ENCODE peak calls at places on chromosomes 3 and 15, in eight cellular contexts. One of them, this sample, is unnamed.

GRCh38 chr15:25830844-25831443 is 32.2 kb downstream of the ATP10A start:
- DNase-seq in choroid plexus epithelial cell: peak; percentile 15
- DNase-seq in progenitor cell of endocrine pancreas: no peak
- DNase-seq in psoas muscle: peak; percentile 71
- DNase-seq in omental fat pad: no peak
- DNase-seq in AG04449: peak; percentile 99
- DNase-seq in AG04450: peak; percentile 87
- DNase-seq in HCT116: no peak
- DNase-seq in this sample: no peak

GRCh38 chr15:74869372-74869725 is 3.8 kb downstream of the SCAMP2 start:
- DNase-seq in choroid plexus epithelial cell: peak; percentile 23
- DNase-seq in progenitor cell of endocrine pancreas: no peak
- DNase-seq in psoas muscle: no peak
- DNase-seq in omental fat pad: no peak
- DNase-seq in AG04449: no peak
- DNase-seq in AG04450: no peak
- DNase-seq in HCT116: no peak
- DNase-seq in this sample: no peak

GRCh38 chr15:38707802-38708671 is 143.4 kb upstream of the RASGRP1 start:
- DNase-seq in choroid plexus epithelial cell: peak; percentile 85
- DNase-seq in progenitor cell of endocrine pancreas: peak; percentile 18
- DNase-seq in psoas muscle: no peak
- DNase-seq in omental fat pad: no peak
- DNase-seq in AG04449: no peak
- DNase-seq in AG04450: no peak
- DNase-seq in HCT116: peak; percentile 53
- DNase-seq in this sample: no peak

GRCh38 chr3:160999268-160999667 is 105.9 kb downstream of the B3GALNT1 start:
- DNase-seq in choroid plexus epithelial cell: no peak
- DNase-seq in progenitor cell of endocrine pancreas: no peak
- DNase-seq in psoas muscle: no peak
- DNase-seq in omental fat pad: no peak
- DNase-seq in AG04449: no peak
- DNase-seq in AG04450: no peak
- DNase-seq in HCT116: no peak
- DNase-seq in this sample: no peak

GRCh38 chr3:129441215-129441614 is 1.2 kb downstream of the IFT122 start:
- DNase-seq in choroid plexus epithelial cell: peak; percentile 13
- DNase-seq in progenitor cell of endocrine pancreas: no peak
- DNase-seq in psoas muscle: no peak
- DNase-seq in omental fat pad: no peak
- DNase-seq in AG04449: no peak
- DNase-seq in AG04450: no peak
- DNase-seq in HCT116: no peak
- DNase-seq in this sample: no peak

GRCh38 chr3:81823882-81824395 is 62.5 kb upstream of the GBE1 start:
- DNase-seq in choroid plexus epithelial cell: no peak
- DNase-seq in progenitor cell of endocrine pancreas: no peak
- DNase-seq in psoas muscle: no peak
- DNase-seq in omental fat pad: no peak
- DNase-seq in AG04449: no peak
- DNase-seq in AG04450: no peak
- DNase-seq in HCT116: no peak
- DNase-seq in this sample: no peak

GRCh38 chr3:97968376-97968775 is 3.9 kb downstream of the RIOX2 start:
- DNase-seq in choroid plexus epithelial cell: no peak
- DNase-seq in progenitor cell of endocrine pancreas: no peak
- DNase-seq in psoas muscle: no peak
- DNase-seq in omental fat pad: no peak
- DNase-seq in AG04449: no peak
- DNase-seq in AG04450: no peak
- DNase-seq in HCT116: no peak
- DNase-seq in this sample: no peak

GRCh38 chr3:50588759-50589433 is 19.6 kb downstream of the HEMK1 start:
- DNase-seq in choroid plexus epithelial cell: peak; percentile 40
- DNase-seq in progenitor cell of endocrine pancreas: no peak
- DNase-seq in psoas muscle: no peak
- DNase-seq in omental fat pad: no peak
- DNase-seq in AG04449: no peak
- DNase-seq in AG04450: no peak
- DNase-seq in HCT116: no peak
- DNase-seq in this sample: no peak

GRCh38 chr3:195247086-195247862 is 23.7 kb downstream of the XXYLT1 start:
- DNase-seq in choroid plexus epithelial cell: no peak
- DNase-seq in progenitor cell of endocrine pancreas: no peak
- DNase-seq in psoas muscle: no peak
- DNase-seq in omental fat pad: no peak
- DNase-seq in AG04449: no peak
- DNase-seq in AG04450: no peak
- DNase-seq in HCT116: no peak
- DNase-seq in this sample: no peak

GRCh38 chr3:152139651-152140050 is 129.1 kb upstream of the MBNL1 start:
- DNase-seq in choroid plexus epithelial cell: no peak
- DNase-seq in progenitor cell of endocrine pancreas: no peak
- DNase-seq in psoas muscle: no peak
- DNase-seq in omental fat pad: no peak
- DNase-seq in AG04449: no peak
- DNase-seq in AG04450: no peak
- DNase-seq in HCT116: no peak
- DNase-seq in this sample: no peak

GRCh38 chr3:71862374-71863145 is 77.6 kb upstream of the PROK2 start:
- DNase-seq in choroid plexus epithelial cell: no peak
- DNase-seq in progenitor cell of endocrine pancreas: no peak
- DNase-seq in psoas muscle: no peak
- DNase-seq in omental fat pad: no peak
- DNase-seq in AG04449: no peak
- DNase-seq in AG04450: no peak
- DNase-seq in HCT116: no peak
- DNase-seq in this sample: peak; percentile 17

GRCh38 chr15:41332788-41333527 is at the start of gene NUSAP1:
- DNase-seq in choroid plexus epithelial cell: peak; percentile 46
- DNase-seq in progenitor cell of endocrine pancreas: no peak
- DNase-seq in psoas muscle: no peak
- DNase-seq in omental fat pad: no peak
- DNase-seq in AG04449: no peak
- DNase-seq in AG04450: no peak
- DNase-seq in HCT116: no peak
- DNase-seq in this sample: no peak

GRCh38 chr15:92833493-92834271 is 66.4 kb upstream of the CHD2 start:
- DNase-seq in choroid plexus epithelial cell: no peak
- DNase-seq in progenitor cell of endocrine pancreas: no peak
- DNase-seq in psoas muscle: no peak
- DNase-seq in omental fat pad: no peak
- DNase-seq in AG04449: no peak
- DNase-seq in AG04450: no peak
- DNase-seq in HCT116: no peak
- DNase-seq in this sample: no peak

GRCh38 chr3:189455009-189455408 is 176.2 kb upstream of the TP63 start:
- DNase-seq in choroid plexus epithelial cell: no peak
- DNase-seq in progenitor cell of endocrine pancreas: no peak
- DNase-seq in psoas muscle: no peak
- DNase-seq in omental fat pad: no peak
- DNase-seq in AG04449: no peak
- DNase-seq in AG04450: no peak
- DNase-seq in HCT116: no peak
- DNase-seq in this sample: no peak

GRCh38 chr15:70867911-70868467 is 14.0 kb upstream of the LARP6 start:
- DNase-seq in choroid plexus epithelial cell: peak; percentile 90
- DNase-seq in progenitor cell of endocrine pancreas: no peak
- DNase-seq in psoas muscle: peak; percentile 69
- DNase-seq in omental fat pad: no peak
- DNase-seq in AG04449: no peak
- DNase-seq in AG04450: no peak
- DNase-seq in HCT116: no peak
- DNase-seq in this sample: no peak

GRCh38 chr15:56758770-56759449 is 25.6 kb upstream of the ZNF280D start:
- DNase-seq in choroid plexus epithelial cell: peak; percentile 73
- DNase-seq in progenitor cell of endocrine pancreas: no peak
- DNase-seq in psoas muscle: no peak
- DNase-seq in omental fat pad: no peak
- DNase-seq in AG04449: no peak
- DNase-seq in AG04450: no peak
- DNase-seq in HCT116: no peak
- DNase-seq in this sample: no peak

GRCh38 chr15:94282269-94283250 is 51.2 kb downstream of the MCTP2 start:
- DNase-seq in choroid plexus epithelial cell: peak; percentile 36
- DNase-seq in progenitor cell of endocrine pancreas: no peak
- DNase-seq in psoas muscle: no peak
- DNase-seq in omental fat pad: no peak
- DNase-seq in AG04449: no peak
- DNase-seq in AG04450: no peak
- DNase-seq in HCT116: no peak
- DNase-seq in this sample: no peak

GRCh38 chr3:30166535-30166934 is 439.9 kb upstream of the TGFBR2 start:
- DNase-seq in choroid plexus epithelial cell: no peak
- DNase-seq in progenitor cell of endocrine pancreas: no peak
- DNase-seq in psoas muscle: no peak
- DNase-seq in omental fat pad: no peak
- DNase-seq in AG04449: no peak
- DNase-seq in AG04450: no peak
- DNase-seq in HCT116: no peak
- DNase-seq in this sample: no peak

GRCh38 chr15:69863446-69863845 is 234.3 kb downstream of the TLE3 start:
- DNase-seq in choroid plexus epithelial cell: no peak
- DNase-seq in progenitor cell of endocrine pancreas: no peak
- DNase-seq in psoas muscle: no peak
- DNase-seq in omental fat pad: no peak
- DNase-seq in AG04449: no peak
- DNase-seq in AG04450: no peak
- DNase-seq in HCT116: no peak
- DNase-seq in this sample: no peak

GRCh38 chr3:134198414-134198813 is 52.2 kb downstream of the RYK start:
- DNase-seq in choroid plexus epithelial cell: no peak
- DNase-seq in progenitor cell of endocrine pancreas: no peak
- DNase-seq in psoas muscle: no peak
- DNase-seq in omental fat pad: no peak
- DNase-seq in AG04449: no peak
- DNase-seq in AG04450: no peak
- DNase-seq in HCT116: no peak
- DNase-seq in this sample: no peak
- TF ChIP-seq CTCF in choroid plexus epithelial cell: no peak
- TF ChIP-seq CTCF in progenitor cell of endocrine pancreas: no peak
- TF ChIP-seq CTCF in psoas muscle: no peak
- TF ChIP-seq CTCF in omental fat pad: no peak
- TF ChIP-seq CTCF in AG04449: no peak
- TF ChIP-seq CTCF in AG04450: no peak
- TF ChIP-seq CTCF in HCT116: no peak
- TF ChIP-seq CTCF in this sample: no peak

GRCh38 chr3:147614210-147614609 is 205.0 kb downstream of the ZIC1 start:
- DNase-seq in choroid plexus epithelial cell: peak; percentile 47
- DNase-seq in progenitor cell of endocrine pancreas: no peak
- DNase-seq in psoas muscle: no peak
- DNase-seq in omental fat pad: no peak
- DNase-seq in AG04449: no peak
- DNase-seq in AG04450: no peak
- DNase-seq in HCT116: no peak
- DNase-seq in this sample: no peak

GRCh38 chr3:147619925-147620580 is 210.9 kb downstream of the ZIC1 start:
- DNase-seq in choroid plexus epithelial cell: peak; percentile 45
- DNase-seq in progenitor cell of endocrine pancreas: no peak
- DNase-seq in psoas muscle: no peak
- DNase-seq in omental fat pad: no peak
- DNase-seq in AG04449: no peak
- DNase-seq in AG04450: no peak
- DNase-seq in HCT116: no peak
- DNase-seq in this sample: no peak

GRCh38 chr3:147613710-147614109 is 204.5 kb downstream of the ZIC1 start:
- DNase-seq in choroid plexus epithelial cell: peak; percentile 87
- DNase-seq in progenitor cell of endocrine pancreas: no peak
- DNase-seq in psoas muscle: no peak
- DNase-seq in omental fat pad: no peak
- DNase-seq in AG04449: no peak
- DNase-seq in AG04450: no peak
- DNase-seq in HCT116: no peak
- DNase-seq in this sample: no peak

GRCh38 chr3:147618636-147619035 is 209.5 kb downstream of the ZIC1 start:
- DNase-seq in choroid plexus epithelial cell: no peak
- DNase-seq in progenitor cell of endocrine pancreas: no peak
- DNase-seq in psoas muscle: no peak
- DNase-seq in omental fat pad: no peak
- DNase-seq in AG04449: no peak
- DNase-seq in AG04450: no peak
- DNase-seq in HCT116: no peak
- DNase-seq in this sample: no peak

GRCh38 chr3:147616998-147617619 is 207.9 kb downstream of the ZIC1 start:
- DNase-seq in choroid plexus epithelial cell: peak; percentile 73
- DNase-seq in progenitor cell of endocrine pancreas: no peak
- DNase-seq in psoas muscle: no peak
- DNase-seq in omental fat pad: no peak
- DNase-seq in AG04449: no peak
- DNase-seq in AG04450: no peak
- DNase-seq in HCT116: peak; percentile 12
- DNase-seq in this sample: no peak
- TF ChIP-seq CTCF in choroid plexus epithelial cell: peak; percentile 57
- TF ChIP-seq CTCF in progenitor cell of endocrine pancreas: peak; percentile 72
- TF ChIP-seq CTCF in psoas muscle: peak; percentile 61
- TF ChIP-seq CTCF in omental fat pad: no peak
- TF ChIP-seq CTCF in AG04449: no peak
- TF ChIP-seq CTCF in AG04450: peak; percentile 52
- TF ChIP-seq CTCF in HCT116: peak; percentile 76
- TF ChIP-seq CTCF in this sample: no peak

DNA sequence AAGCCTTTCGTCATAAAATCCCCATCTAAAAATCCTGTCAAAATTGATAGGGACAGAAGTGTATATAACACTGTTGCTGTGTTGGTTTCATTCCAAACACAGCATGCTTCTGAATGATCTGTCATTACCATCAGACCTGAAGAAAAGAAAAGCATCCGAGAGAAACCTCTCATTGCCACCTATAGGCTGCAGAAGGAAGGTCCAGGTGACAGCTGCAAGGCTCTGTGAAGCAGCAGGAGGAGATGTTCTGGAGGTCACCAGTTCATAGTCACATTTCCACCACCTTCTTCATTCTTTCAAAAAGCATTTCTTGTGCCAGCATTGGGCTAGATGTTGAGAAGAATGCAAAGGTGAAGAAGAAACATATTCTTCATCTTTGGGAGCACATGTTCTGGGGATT is 503.7 kb upstream of the NR2F2 start:
- DNase-seq in choroid plexus epithelial cell: peak; percentile 57
- DNase-seq in progenitor cell of endocrine pancreas: no peak
- DNase-seq in psoas muscle: no peak
- DNase-seq in omental fat pad: no peak
- DNase-seq in AG04449: no peak
- DNase-seq in AG04450: no peak
- DNase-seq in HCT116: no peak
- DNase-seq in this sample: no peak
- TF ChIP-seq CTCF in choroid plexus epithelial cell: peak; percentile 57
- TF ChIP-seq CTCF in progenitor cell of endocrine pancreas: peak; percentile 39
- TF ChIP-seq CTCF in psoas muscle: no peak
- TF ChIP-seq CTCF in omental fat pad: no peak
- TF ChIP-seq CTCF in AG04449: no peak
- TF ChIP-seq CTCF in AG04450: peak; percentile 4
- TF ChIP-seq CTCF in HCT116: peak; percentile 50
- TF ChIP-seq CTCF in this sample: no peak

DNA sequence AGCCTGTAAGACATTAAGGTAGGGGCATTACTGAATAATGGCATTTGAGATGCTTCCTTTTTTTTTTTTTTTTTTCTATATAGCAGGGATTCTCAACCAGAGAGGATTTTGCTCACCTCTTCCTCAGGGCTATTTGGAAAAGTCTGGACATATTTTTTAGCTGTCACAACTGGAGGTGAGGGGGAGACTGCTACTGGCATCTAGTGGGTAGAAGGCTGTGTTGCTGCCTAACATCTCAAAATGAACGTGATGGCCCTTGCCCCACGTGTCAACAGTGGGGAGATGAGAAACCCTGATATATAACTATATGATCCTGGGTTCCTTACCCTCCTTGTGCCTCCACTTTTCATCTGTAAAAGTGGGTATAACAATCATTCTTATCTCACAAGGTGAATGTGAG is 71.9 kb downstream of the CADPS start:
- DNase-seq in choroid plexus epithelial cell: no peak
- DNase-seq in progenitor cell of endocrine pancreas: no peak
- DNase-seq in psoas muscle: no peak
- DNase-seq in omental fat pad: no peak
- DNase-seq in AG04449: no peak
- DNase-seq in AG04450: no peak
- DNase-seq in HCT116: no peak
- DNase-seq in this sample: no peak
- TF ChIP-seq CTCF in choroid plexus epithelial cell: no peak
- TF ChIP-seq CTCF in progenitor cell of endocrine pancreas: no peak
- TF ChIP-seq CTCF in psoas muscle: no peak
- TF ChIP-seq CTCF in omental fat pad: no peak
- TF ChIP-seq CTCF in AG04449: no peak
- TF ChIP-seq CTCF in AG04450: no peak
- TF ChIP-seq CTCF in HCT116: no peak
- TF ChIP-seq CTCF in this sample: no peak